ENCODE peak calls at places on chromosomes 1 and 21, in five cellular contexts. One of them, this sample, is unnamed.

GRCh38 chr1:14504517-14504916 is 94.0 kb upstream of the KAZN start:
- DNase-seq in AG04450: no peak
- DNase-seq in CD8-positive, alpha-beta memory T cell: no peak
- DNase-seq in heart left ventricle: no peak
- DNase-seq in Panc1: no peak
- DNase-seq in this sample: no peak

GRCh38 chr1:210828996-210829596 is 304.9 kb downstream of the KCNH1 start:
- DNase-seq in AG04450: no peak
- DNase-seq in Panc1: no peak
- DNase-seq in CD8-positive, alpha-beta memory T cell: no peak
- DNase-seq in heart left ventricle: no peak
- DNase-seq in this sample: no peak

GRCh38 chr1:167344112-167344511 is 123.4 kb downstream of the POU2F1 start:
- DNase-seq in Panc1: no peak
- DNase-seq in CD8-positive, alpha-beta memory T cell: no peak
- DNase-seq in heart left ventricle: no peak
- DNase-seq in AG04450: no peak
- DNase-seq in this sample: no peak

GRCh38 chr1:240732390-240732789 is 120.4 kb upstream of the GREM2 start:
- DNase-seq in CD8-positive, alpha-beta memory T cell: no peak
- DNase-seq in Panc1: peak
- DNase-seq in heart left ventricle: no peak
- DNase-seq in AG04450: peak
- DNase-seq in this sample: no peak

GRCh38 chr1:7293702-7294630 is 477.1 kb upstream of the VAMP3 start:
- DNase-seq in Panc1: no peak
- DNase-seq in heart left ventricle: no peak
- DNase-seq in AG04450: no peak
- DNase-seq in CD8-positive, alpha-beta memory T cell: no peak
- DNase-seq in this sample: no peak

GRCh38 chr1:233433436-233434213 is 106.1 kb downstream of the MAP3K21 start:
- DNase-seq in CD8-positive, alpha-beta memory T cell: no peak
- DNase-seq in AG04450: no peak
- DNase-seq in heart left ventricle: no peak
- DNase-seq in Panc1: no peak
- DNase-seq in this sample: no peak

GRCh38 chr21:34580181-34580700 is 34.7 kb downstream of the RCAN1 start:
- DNase-seq in Panc1: no peak
- DNase-seq in heart left ventricle: peak
- DNase-seq in AG04450: no peak
- DNase-seq in CD8-positive, alpha-beta memory T cell: no peak
- DNase-seq in this sample: peak

GRCh38 chr1:204972461-204972860 is 70.6 kb upstream of the CNTN2 start:
- DNase-seq in AG04450: no peak
- DNase-seq in CD8-positive, alpha-beta memory T cell: no peak
- DNase-seq in Panc1: no peak
- DNase-seq in heart left ventricle: no peak
- DNase-seq in this sample: no peak

GRCh38 chr1:167434306-167434705 is 84.0 kb downstream of the CD247 start:
- DNase-seq in AG04450: no peak
- DNase-seq in CD8-positive, alpha-beta memory T cell: no peak
- DNase-seq in heart left ventricle: no peak
- DNase-seq in Panc1: no peak
- DNase-seq in this sample: no peak

GRCh38 chr1:176374967-176375569 is 87.9 kb upstream of the PAPPA2 start:
- DNase-seq in Panc1: peak
- DNase-seq in heart left ventricle: peak
- DNase-seq in AG04450: peak
- DNase-seq in CD8-positive, alpha-beta memory T cell: peak
- DNase-seq in this sample: peak

GRCh38 chr1:12339861-12340557 is 110.2 kb downstream of the VPS13D start:
- DNase-seq in heart left ventricle: no peak
- DNase-seq in CD8-positive, alpha-beta memory T cell: no peak
- DNase-seq in Panc1: no peak
- DNase-seq in AG04450: no peak
- DNase-seq in this sample: no peak

GRCh38 chr1:48767957-48768510 is 8.7 kb downstream of the BEND5 start:
- DNase-seq in Panc1: no peak
- DNase-seq in heart left ventricle: no peak
- DNase-seq in AG04450: no peak
- DNase-seq in CD8-positive, alpha-beta memory T cell: no peak
- DNase-seq in this sample: no peak

GRCh38 chr1:24193046-24193445 is 6.0 kb upstream of the IFNLR1 start:
- DNase-seq in Panc1: no peak
- DNase-seq in AG04450: peak
- DNase-seq in heart left ventricle: no peak
- DNase-seq in CD8-positive, alpha-beta memory T cell: no peak
- DNase-seq in this sample: no peak

GRCh38 chr1:89578940-89579684 is 53.8 kb upstream of the LRRC8C start:
- DNase-seq in Panc1: no peak
- DNase-seq in heart left ventricle: no peak
- DNase-seq in CD8-positive, alpha-beta memory T cell: no peak
- DNase-seq in AG04450: no peak
- DNase-seq in this sample: no peak

GRCh38 chr1:220217383-220217988 is 54.8 kb downstream of the RAB3GAP2 start:
- DNase-seq in CD8-positive, alpha-beta memory T cell: no peak
- DNase-seq in heart left ventricle: no peak
- DNase-seq in Panc1: peak
- DNase-seq in AG04450: no peak
- DNase-seq in this sample: no peak

GRCh38 chr21:42843021-42843420 is 36.3 kb downstream of the WDR4 start:
- DNase-seq in Panc1: no peak
- DNase-seq in heart left ventricle: no peak
- DNase-seq in AG04450: no peak
- DNase-seq in CD8-positive, alpha-beta memory T cell: no peak
- DNase-seq in this sample: no peak

GRCh38 chr1:23103001-23103879 is 65.4 kb downstream of the LUZP1 start:
- DNase-seq in heart left ventricle: no peak
- DNase-seq in CD8-positive, alpha-beta memory T cell: peak
- DNase-seq in Panc1: peak
- DNase-seq in AG04450: no peak
- DNase-seq in this sample: no peak

GRCh38 chr1:163090321-163090945 is 21.3 kb downstream of the RGS4 start:
- DNase-seq in CD8-positive, alpha-beta memory T cell: no peak
- DNase-seq in AG04450: peak
- DNase-seq in heart left ventricle: no peak
- DNase-seq in Panc1: no peak
- DNase-seq in this sample: no peak

GRCh38 chr21:28298251-28298672 is 694.4 kb downstream of the LTN1 start:
- DNase-seq in CD8-positive, alpha-beta memory T cell: no peak
- DNase-seq in Panc1: no peak
- DNase-seq in AG04450: no peak
- DNase-seq in heart left ventricle: no peak
- DNase-seq in this sample: no peak

GRCh38 chr1:248904437-248905216 is 1.4 kb upstream of the PGBD2 start:
- DNase-seq in Panc1: no peak
- DNase-seq in AG04450: no peak
- DNase-seq in CD8-positive, alpha-beta memory T cell: no peak
- DNase-seq in heart left ventricle: no peak
- DNase-seq in this sample: no peak

GRCh38 chr1:6423321-6423999 is 1.1 kb upstream of the ESPN start:
- DNase-seq in Panc1: no peak
- DNase-seq in CD8-positive, alpha-beta memory T cell: peak
- DNase-seq in AG04450: no peak
- DNase-seq in heart left ventricle: no peak
- DNase-seq in this sample: no peak

GRCh38 chr1:77540501-77541161 is 141.8 kb downstream of the ZZZ3 start:
- DNase-seq in Panc1: no peak
- DNase-seq in AG04450: no peak
- DNase-seq in CD8-positive, alpha-beta memory T cell: no peak
- DNase-seq in heart left ventricle: no peak
- DNase-seq in this sample: no peak

GRCh38 chr1:31924839-31925238 is 13.3 kb downstream of the PTP4A2 start:
- DNase-seq in CD8-positive, alpha-beta memory T cell: no peak
- DNase-seq in AG04450: no peak
- DNase-seq in heart left ventricle: no peak
- DNase-seq in Panc1: no peak
- DNase-seq in this sample: no peak

GRCh38 chr1:9004731-9005708 is 21.2 kb downstream of the SLC2A7 start:
- DNase-seq in AG04450: peak
- DNase-seq in heart left ventricle: peak
- DNase-seq in Panc1: no peak
- DNase-seq in CD8-positive, alpha-beta memory T cell: peak
- DNase-seq in this sample: peak

GRCh38 chr1:112337028-112337531 is 58.9 kb upstream of the CTTNBP2NL start:
- DNase-seq in AG04450: peak
- DNase-seq in heart left ventricle: peak
- DNase-seq in Panc1: peak
- DNase-seq in CD8-positive, alpha-beta memory T cell: peak
- DNase-seq in this sample: peak

GRCh38 chr21:39441502-39442475 is 3.8 kb downstream of the LCA5L start:
- DNase-seq in AG04450: no peak
- DNase-seq in CD8-positive, alpha-beta memory T cell: peak
- DNase-seq in Panc1: peak
- DNase-seq in heart left ventricle: no peak
- DNase-seq in this sample: no peak

GRCh38 chr21:39447264-39447663 is 1.7 kb upstream of the LCA5L start:
- DNase-seq in heart left ventricle: no peak
- DNase-seq in Panc1: no peak
- DNase-seq in AG04450: no peak
- DNase-seq in CD8-positive, alpha-beta memory T cell: no peak
- DNase-seq in this sample: no peak

GRCh38 chr21:39445339-39446269 is at the start of gene LCA5L:
- DNase-seq in heart left ventricle: peak
- DNase-seq in CD8-positive, alpha-beta memory T cell: peak
- DNase-seq in AG04450: peak
- DNase-seq in Panc1: peak
- DNase-seq in this sample: peak

GRCh38 chr21:39439232-39439631 is 6.3 kb downstream of the LCA5L start:
- DNase-seq in CD8-positive, alpha-beta memory T cell: no peak
- DNase-seq in heart left ventricle: no peak
- DNase-seq in Panc1: no peak
- DNase-seq in AG04450: no peak
- DNase-seq in this sample: no peak

GRCh38 chr21:39444406-39445145 is 1.0 kb downstream of the LCA5L start:
- DNase-seq in heart left ventricle: no peak
- DNase-seq in CD8-positive, alpha-beta memory T cell: no peak
- DNase-seq in Panc1: no peak
- DNase-seq in AG04450: no peak
- DNase-seq in this sample: no peak
- H3K27ac ChIP-seq in heart left ventricle: peak
- H3K27ac ChIP-seq in CD8-positive, alpha-beta memory T cell: peak
- H3K27ac ChIP-seq in Panc1: peak
- H3K27ac ChIP-seq in AG04450: no peak
- H3K27ac ChIP-seq in this sample: peak

GRCh38 chr1:26890467-26890796 is 349 bp upstream of the GPN2 start:
- DNase-seq in CD8-positive, alpha-beta memory T cell: no peak
- DNase-seq in heart left ventricle: peak
- DNase-seq in AG04450: no peak
- DNase-seq in Panc1: no peak
- DNase-seq in this sample: no peak
- H3K27ac ChIP-seq in CD8-positive, alpha-beta memory T cell: peak
- H3K27ac ChIP-seq in heart left ventricle: peak
- H3K27ac ChIP-seq in AG04450: peak
- H3K27ac ChIP-seq in Panc1: peak
- H3K27ac ChIP-seq in this sample: peak

GRCh38 chr1:203563291-203563690 is 63.3 kb upstream of the ATP2B4 start:
- DNase-seq in AG04450: no peak
- DNase-seq in heart left ventricle: no peak
- DNase-seq in CD8-positive, alpha-beta memory T cell: no peak
- DNase-seq in Panc1: no peak
- DNase-seq in this sample: no peak
- H3K27ac ChIP-seq in AG04450: no peak
- H3K27ac ChIP-seq in heart left ventricle: no peak
- H3K27ac ChIP-seq in CD8-positive, alpha-beta memory T cell: no peak
- H3K27ac ChIP-seq in Panc1: no peak
- H3K27ac ChIP-seq in this sample: no peak

DNA sequence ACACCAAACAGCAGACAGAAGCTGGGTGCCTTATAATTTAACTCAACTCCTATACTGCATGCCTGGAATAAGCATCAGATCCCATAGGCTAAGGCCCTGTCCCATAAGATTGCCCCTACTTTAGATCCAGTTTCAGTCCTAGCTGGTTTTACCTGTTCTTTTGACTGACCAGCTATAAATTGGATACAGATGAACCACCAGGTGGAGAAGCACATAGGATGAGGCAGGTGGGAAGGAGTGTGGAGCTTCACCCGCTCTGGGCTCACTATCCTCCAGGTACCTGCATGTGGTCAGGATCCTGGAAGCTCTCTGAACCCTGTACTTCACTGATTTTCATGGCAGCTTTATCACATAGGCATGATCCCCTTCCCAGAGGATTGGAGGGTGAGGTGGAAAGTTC is 51.3 kb downstream of the MAST2 start:
- DNase-seq in heart left ventricle: no peak
- DNase-seq in CD8-positive, alpha-beta memory T cell: no peak
- DNase-seq in Panc1: no peak
- DNase-seq in AG04450: no peak
- DNase-seq in this sample: no peak
- H3K27ac ChIP-seq in heart left ventricle: no peak
- H3K27ac ChIP-seq in CD8-positive, alpha-beta memory T cell: no peak
- H3K27ac ChIP-seq in Panc1: no peak
- H3K27ac ChIP-seq in AG04450: no peak
- H3K27ac ChIP-seq in this sample: no peak

GRCh38 chr21:41387824-41388223 is 26.0 kb downstream of the MX2 start:
- DNase-seq in CD8-positive, alpha-beta memory T cell: no peak
- DNase-seq in Panc1: no peak
- DNase-seq in AG04450: no peak
- DNase-seq in heart left ventricle: no peak
- DNase-seq in this sample: no peak

GRCh38 chr21:41393876-41394465 is 32.1 kb upstream of the MX1 start:
- DNase-seq in AG04450: no peak
- DNase-seq in Panc1: no peak
- DNase-seq in CD8-positive, alpha-beta memory T cell: no peak
- DNase-seq in heart left ventricle: no peak
- DNase-seq in this sample: no peak

GRCh38 chr21:41390043-41390639 is 28.3 kb downstream of the MX2 start:
- DNase-seq in CD8-positive, alpha-beta memory T cell: no peak
- DNase-seq in AG04450: no peak
- DNase-seq in Panc1: no peak
- DNase-seq in heart left ventricle: no peak
- DNase-seq in this sample: no peak

GRCh38 chr21:41387042-41387819 is 25.4 kb downstream of the MX2 start:
- DNase-seq in heart left ventricle: peak
- DNase-seq in Panc1: no peak
- DNase-seq in AG04450: no peak
- DNase-seq in CD8-positive, alpha-beta memory T cell: no peak
- DNase-seq in this sample: no peak

GRCh38 chr21:41388259-41388658 is 26.4 kb downstream of the MX2 start:
- DNase-seq in CD8-positive, alpha-beta memory T cell: no peak
- DNase-seq in heart left ventricle: no peak
- DNase-seq in Panc1: no peak
- DNase-seq in AG04450: no peak
- DNase-seq in this sample: no peak
- H3K27ac ChIP-seq in CD8-positive, alpha-beta memory T cell: no peak
- H3K27ac ChIP-seq in heart left ventricle: no peak
- H3K27ac ChIP-seq in Panc1: no peak
- H3K27ac ChIP-seq in AG04450: no peak
- H3K27ac ChIP-seq in this sample: no peak

GRCh38 chr1:33173091-33173490 is 8.8 kb downstream of the TRIM62 start:
- DNase-seq in heart left ventricle: no peak
- DNase-seq in CD8-positive, alpha-beta memory T cell: no peak
- DNase-seq in Panc1: no peak
- DNase-seq in AG04450: no peak
- DNase-seq in this sample: no peak
- H3K27ac ChIP-seq in heart left ventricle: no peak
- H3K27ac ChIP-seq in CD8-positive, alpha-beta memory T cell: no peak
- H3K27ac ChIP-seq in Panc1: no peak
- H3K27ac ChIP-seq in AG04450: no peak
- H3K27ac ChIP-seq in this sample: no peak